ENCODE peak calls at places on chromosomes 4 and X, in ten cellular contexts. B is ascending aorta; P is adrenal gland; V is neural progenitor cell; J is Karpas-422; I is CD4-positive, alpha-beta memory T cell; Q is uterus; A is heart right ventricle; N is PC-3; U is effector memory CD4-positive, alpha-beta T cell. Y is an unnamed sample. For H3K4me1, the result is how much of the 10 kb centered on the place peaks cover.

GRCh38 chrX:50470103-50471031 is at the start of gene DGKK:
- DNase-seq in U (no peak), P (no peak), J (no peak), I (no peak), N (no peak), V (peak), Q (no peak), A (no peak), B (peak), Y (peak)

GRCh38 chr4:48904541-48905142 is 1.9 kb downstream of the OCIAD2 start:
- DNase-seq in Q (no peak), V (no peak), I (peak), N (no peak), A (no peak), U (no peak), B (no peak), P (no peak), J (peak), Y (no peak)

GRCh38 chrX:148417934-148418333 is 82.5 kb upstream of the AFF2 start:
- DNase-seq in I (no peak), J (no peak), U (no peak), A (no peak), Q (no peak), V (no peak), B (no peak), P (no peak), N (no peak), Y (no peak)

GRCh38 chrX:136159615-136160025 is 12.3 kb downstream of the FHL1 start:
- DNase-seq in J (no peak), B (no peak), P (no peak), N (peak), A (no peak), V (no peak), U (no peak), I (no peak), Q (no peak), Y (no peak)

GRCh38 chrX:73562986-73563739 is at the start of gene CHIC1:
- DNase-seq in N (peak), U (peak), Q (peak), V (peak), P (peak), I (peak), B (peak), A (peak), J (peak), Y (peak)

GRCh38 chr4:130825283-130825682 is 1729.3 kb downstream of the C4orf33 start:
- DNase-seq in J (no peak), U (no peak), N (no peak), V (no peak), I (no peak), A (no peak), P (no peak), Q (no peak), B (no peak), Y (no peak)

GRCh38 chr4:187302456-187302855 is 578.8 kb upstream of the FAT1 start:
- DNase-seq in A (no peak), I (no peak), U (no peak), Q (no peak), B (no peak), V (no peak), J (no peak), P (no peak), N (no peak), Y (no peak)

GRCh38 chr4:72489267-72489666 is 79.8 kb downstream of the ADAMTS3 start:
- DNase-seq in P (no peak), B (no peak), Q (no peak), N (peak), J (no peak), A (no peak), U (no peak), I (no peak), V (no peak), Y (no peak)

GRCh38 chr4:7151668-7152227 is 40.6 kb upstream of the SORCS2 start:
- DNase-seq in A (no peak), V (no peak), Q (no peak), P (no peak), B (no peak), U (no peak), I (no peak), N (peak), J (peak), Y (no peak)

GRCh38 chr4:121726642-121727268 is 30.0 kb upstream of the ANXA5 start:
- DNase-seq in P (no peak), Q (no peak), B (no peak), V (peak), N (peak), J (peak), A (no peak), I (no peak), U (no peak), Y (peak)

GRCh38 chr4:76782837-76783236 is 115.1 kb downstream of the SOWAHB start:
- DNase-seq in A (no peak), N (peak), B (no peak), I (no peak), J (no peak), V (no peak), U (no peak), P (no peak), Q (no peak), Y (no peak)

GRCh38 chr4:97239699-97239997 is 903.6 kb downstream of the STPG2 start:
- DNase-seq in J (no peak), U (no peak), I (no peak), B (no peak), A (no peak), N (no peak), V (peak), Q (no peak), P (no peak), Y (no peak)

GRCh38 chr4:70722199-70722791 is 531 bp downstream of the RUFY3 start:
- DNase-seq in P (peak), N (no peak), V (no peak), B (no peak), U (no peak), Q (peak), J (no peak), I (peak), A (no peak), Y (no peak)

GRCh38 chr4:113881256-113881655 is 98.2 kb downstream of the ARSJ start:
- DNase-seq in V (no peak), I (no peak), A (no peak), Q (no peak), J (no peak), B (no peak), U (no peak), N (peak), P (no peak), Y (no peak)

GRCh38 chr4:86935499-86935832 is 655 bp downstream of the AFF1 start:
- DNase-seq in J (no peak), U (no peak), V (no peak), P (no peak), A (no peak), Q (peak), B (no peak), N (no peak), I (peak), Y (no peak)

GRCh38 chr4:86939123-86939522 is 4.3 kb downstream of the AFF1 start:
- DNase-seq in N (peak), U (no peak), Q (no peak), P (no peak), A (no peak), J (no peak), B (no peak), I (peak), V (no peak), Y (no peak)

GRCh38 chr4:86934772-86935498 is at the start of gene AFF1:
- DNase-seq in Q (peak), N (peak), I (peak), U (peak), P (peak), J (peak), V (peak), A (peak), B (peak), Y (peak)

GRCh38 chr4:86934147-86934771 is 552 bp upstream of the AFF1 start:
- DNase-seq in U (no peak), P (no peak), N (no peak), I (peak), J (no peak), B (no peak), V (peak), Q (no peak), A (no peak), Y (no peak)

DNA sequence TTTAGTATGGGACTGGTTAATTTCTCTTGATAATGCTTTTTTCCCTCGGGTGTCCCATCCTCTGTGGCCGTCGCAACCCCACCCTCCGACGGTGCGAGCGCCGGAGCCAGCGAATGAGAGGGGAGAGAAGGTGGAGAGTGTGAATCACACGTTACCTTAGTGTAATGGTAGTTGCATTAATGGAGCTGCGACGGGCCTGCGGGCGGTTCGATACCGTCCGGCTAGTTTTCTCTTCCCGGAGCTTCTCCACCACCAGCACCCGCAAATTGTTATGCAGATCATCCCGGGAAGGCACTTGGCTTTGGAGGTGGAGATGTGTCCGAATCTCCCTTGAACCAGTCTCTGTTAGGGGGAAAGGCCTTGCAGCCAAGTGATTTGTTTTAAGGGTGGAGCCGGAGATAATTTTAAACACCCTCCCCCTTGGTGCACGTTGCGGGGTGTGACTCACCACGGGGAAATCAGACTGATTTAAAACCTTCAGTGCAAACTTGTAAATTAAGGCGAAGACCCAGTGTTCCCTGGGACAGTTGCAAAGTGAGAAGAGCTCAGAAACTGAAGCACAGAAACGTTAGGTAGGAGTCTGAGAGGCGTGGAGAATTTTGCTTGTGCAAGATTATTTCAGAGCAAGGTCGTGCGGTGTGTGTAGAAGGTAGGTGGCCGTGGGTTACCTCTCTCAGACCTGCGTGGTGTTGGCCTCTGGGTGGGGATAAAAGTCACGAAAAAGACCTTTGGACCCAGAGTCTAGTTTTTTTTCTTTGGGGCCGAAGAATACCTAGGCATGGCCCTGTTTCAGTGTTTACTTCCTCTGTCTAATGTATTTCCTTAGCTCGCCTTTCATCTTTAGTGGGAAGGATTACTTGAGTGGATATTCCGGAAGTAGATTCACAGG is 1.3 kb downstream of the AFF1 start:
- DNase-seq in B (peak), A (peak), Q (peak), P (peak), I (peak), N (peak), J (peak), V (peak), U (peak), Y (peak)
- H3K4me1 ChIP-seq in B (under half), A (half or more), Q (under half), P (under half), I (half or more), N (under half), J (half or more), V (under half), U (under half), Y (under half)

GRCh38 chr4:8419222-8420041 is 21.1 kb downstream of the ACOX3 start:
- DNase-seq in J (no peak), V (no peak), Q (no peak), A (no peak), I (no peak), B (no peak), P (no peak), N (no peak), U (no peak), Y (no peak)
- H3K27ac ChIP-seq in J (no peak), V (no peak), Q (no peak), A (peak), I (no peak), B (no peak), P (no peak), N (no peak), U (no peak), Y (no peak)

DNA sequence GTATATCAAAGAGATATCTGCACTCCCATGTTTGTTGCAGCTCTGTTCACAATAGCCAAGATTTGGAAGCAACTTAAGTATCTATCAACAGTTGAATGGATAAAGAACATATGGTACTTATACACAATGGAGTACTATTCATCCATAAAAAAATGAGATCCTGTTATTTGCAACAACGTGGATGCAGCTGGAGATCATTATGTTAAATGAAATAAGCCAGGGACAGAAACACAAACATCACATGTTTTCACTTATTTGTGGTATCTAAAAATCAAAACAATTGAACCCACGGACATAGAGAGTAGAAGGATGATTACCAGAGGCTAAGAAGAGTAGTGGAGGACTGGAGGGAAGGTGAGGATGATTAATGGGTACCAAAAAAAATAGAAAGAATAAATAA is 14.2 kb downstream of the IQCM start:
- DNase-seq in B (no peak), J (no peak), U (no peak), I (no peak), N (no peak), Q (no peak), V (no peak), P (no peak), A (no peak), Y (no peak)
- H3K4me1 ChIP-seq in B (under half), J (under half), U (under half), I (under half), N (under half), Q (under half), V (under half), P (under half), A (under half), Y (under half)

DNA sequence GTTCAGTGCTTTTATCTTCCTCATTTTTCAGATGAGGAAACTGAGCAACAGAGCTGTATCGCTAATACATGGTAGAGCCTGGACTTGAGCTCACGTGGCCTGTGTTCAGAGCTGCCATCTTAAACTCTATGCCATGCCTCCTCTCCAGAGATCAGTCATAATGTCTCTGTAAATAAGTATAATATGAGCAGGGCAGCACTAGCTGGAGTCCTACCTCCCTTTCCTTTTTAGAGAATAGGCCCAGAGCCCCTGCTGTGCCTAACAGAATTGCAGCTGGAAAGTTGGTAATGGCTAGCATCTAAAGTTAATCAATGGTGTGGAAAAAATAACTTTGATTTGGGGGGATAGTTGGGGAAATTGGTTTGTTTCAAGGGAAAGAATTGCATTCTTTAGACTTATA is 20.4 kb downstream of the CASP6 start:
- DNase-seq in I (no peak), P (no peak), U (no peak), V (peak), B (no peak), J (no peak), N (no peak), A (no peak), Q (no peak), Y (peak)
- H3K27ac ChIP-seq in I (no peak), P (no peak), U (no peak), V (no peak), B (no peak), J (no peak), N (no peak), A (no peak), Q (no peak), Y (peak)

GRCh38 chr4:128388352-128388630 is 100.7 kb upstream of the PGRMC2 start:
- DNase-seq in A (no peak), U (no peak), V (no peak), I (no peak), N (peak), P (no peak), Q (no peak), B (no peak), J (no peak), Y (no peak)
- H3K4me1 ChIP-seq in A (half or more), U (under half), V (under half), I (under half), N (under half), P (under half), Q (under half), B (under half), J (half or more), Y (under half)

GRCh38 chr4:143262838-143263237 is 73.8 kb upstream of the GAB1 start:
- DNase-seq in Q (no peak), P (no peak), I (no peak), U (no peak), V (no peak), J (no peak), B (no peak), N (no peak), A (no peak), Y (no peak)
- H3K27ac ChIP-seq in Q (no peak), P (no peak), I (no peak), U (no peak), V (no peak), J (no peak), B (no peak), N (no peak), A (no peak), Y (no peak)

DNA sequence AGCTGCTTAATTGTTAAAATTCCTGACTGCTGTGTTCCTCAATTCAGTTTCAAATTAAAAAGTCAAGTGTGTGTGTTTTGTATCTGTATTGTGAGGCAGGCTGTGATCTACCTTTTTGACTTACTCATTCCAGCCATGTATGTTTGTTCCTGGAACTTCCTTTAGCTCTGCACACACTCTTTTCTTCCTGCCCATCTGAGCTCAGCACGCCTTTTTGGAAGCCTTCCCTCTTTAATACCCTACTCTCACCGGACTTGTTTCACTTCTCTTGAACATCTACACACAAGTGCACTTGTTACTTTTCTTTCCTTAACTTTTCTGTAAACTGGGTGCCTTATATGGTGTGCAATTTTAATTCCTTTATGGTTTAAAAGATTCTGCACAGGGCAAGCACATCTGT is 66.3 kb upstream of the LIMCH1 start:
- DNase-seq in P (no peak), I (no peak), V (no peak), N (peak), Q (no peak), A (no peak), J (no peak), U (no peak), B (no peak), Y (no peak)
- H3K4me1 ChIP-seq in P (under half), I (under half), V (under half), N (under half), Q (under half), A (under half), J (under half), U (under half), B (under half), Y (under half)

DNA sequence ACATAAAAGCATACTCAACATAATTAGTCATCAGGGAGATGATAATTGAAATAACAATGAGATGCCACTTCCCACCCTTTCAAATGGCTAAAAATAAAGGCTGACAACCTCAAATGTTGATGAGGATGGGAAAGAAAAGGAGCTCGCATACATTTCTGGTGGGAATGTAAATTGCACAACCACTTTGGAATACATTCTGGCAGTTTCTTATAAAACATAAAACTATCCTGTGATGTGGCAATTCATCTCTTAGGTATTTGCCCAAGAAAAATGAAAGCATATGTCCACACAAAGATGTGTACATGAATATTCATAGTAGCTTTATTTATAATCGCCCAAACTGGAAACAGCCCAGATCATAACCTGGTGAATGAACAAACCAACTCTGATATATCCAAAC is 682 bp upstream of the ZNF275 start:
- DNase-seq in P (no peak), B (no peak), N (peak), I (no peak), Q (no peak), U (no peak), A (no peak), V (no peak), J (no peak), Y (no peak)
- H3K27ac ChIP-seq in P (no peak), B (no peak), N (no peak), I (no peak), Q (no peak), U (no peak), A (no peak), V (no peak), J (no peak), Y (no peak)

Y was measured in A673.